ENCODE peak calls at places on chromosomes 13 and 19, in five cellular contexts. W, O, Z, J and S are unnamed samples.

GRCh38 chr13:65638572-65639168 is 1591.5 kb downstream of the PCDH9 start:
- DNase-seq in W (no peak), O (peak), Z (no peak), J (no peak), S (peak)

GRCh38 chr19:35742121-35742724 is at the start of gene IGFLR1:
- DNase-seq in W (peak), O (peak), Z (peak), J (no peak), S (no peak)

GRCh38 chr13:63636231-63636993 is 2220.8 kb upstream of the PCDH20 start:
- DNase-seq in W (no peak), O (no peak), Z (no peak), J (no peak), S (no peak)

GRCh38 chr19:53328967-53329366 is 4.6 kb upstream of the ZNF845 start:
- DNase-seq in W (no peak), O (no peak), Z (peak), J (peak), S (no peak)

GRCh38 chr19:38451629-38452028 is 18.1 kb downstream of the RYR1 start:
- DNase-seq in W (no peak), O (no peak), Z (no peak), J (no peak), S (no peak)

GRCh38 chr19:18291590-18292459 is 10.4 kb upstream of the JUND start:
- DNase-seq in W (peak), O (peak), Z (peak), J (peak), S (peak)

GRCh38 chr19:2549701-2550191 is 73.8 kb downstream of the GADD45B start:
- DNase-seq in W (peak), O (peak), Z (peak), J (peak), S (no peak)

GRCh38 chr13:101942038-101942437 is 459.8 kb downstream of the FGF14 start:
- DNase-seq in W (peak), O (peak), Z (no peak), J (no peak), S (peak)

GRCh38 chr19:33831835-33832234 is 35.2 kb downstream of the KCTD15 start:
- DNase-seq in W (no peak), O (no peak), Z (no peak), J (no peak), S (no peak)

GRCh38 chr13:54206601-54207000 is 1178.0 kb downstream of the OLFM4 start:
- DNase-seq in W (no peak), O (no peak), Z (no peak), J (no peak), S (no peak)
- TF ChIP-seq POLR2A in W (no peak), O (no peak), Z (no peak), J (no peak), S (no peak)

GRCh38 chr19:788821-789472 is 8.3 kb upstream of the PTBP1 start:
- DNase-seq in W (no peak), O (no peak), Z (no peak), J (no peak), S (peak)
- TF ChIP-seq POLR2A in W (no peak), O (no peak), Z (no peak), J (no peak), S (no peak)

DNA sequence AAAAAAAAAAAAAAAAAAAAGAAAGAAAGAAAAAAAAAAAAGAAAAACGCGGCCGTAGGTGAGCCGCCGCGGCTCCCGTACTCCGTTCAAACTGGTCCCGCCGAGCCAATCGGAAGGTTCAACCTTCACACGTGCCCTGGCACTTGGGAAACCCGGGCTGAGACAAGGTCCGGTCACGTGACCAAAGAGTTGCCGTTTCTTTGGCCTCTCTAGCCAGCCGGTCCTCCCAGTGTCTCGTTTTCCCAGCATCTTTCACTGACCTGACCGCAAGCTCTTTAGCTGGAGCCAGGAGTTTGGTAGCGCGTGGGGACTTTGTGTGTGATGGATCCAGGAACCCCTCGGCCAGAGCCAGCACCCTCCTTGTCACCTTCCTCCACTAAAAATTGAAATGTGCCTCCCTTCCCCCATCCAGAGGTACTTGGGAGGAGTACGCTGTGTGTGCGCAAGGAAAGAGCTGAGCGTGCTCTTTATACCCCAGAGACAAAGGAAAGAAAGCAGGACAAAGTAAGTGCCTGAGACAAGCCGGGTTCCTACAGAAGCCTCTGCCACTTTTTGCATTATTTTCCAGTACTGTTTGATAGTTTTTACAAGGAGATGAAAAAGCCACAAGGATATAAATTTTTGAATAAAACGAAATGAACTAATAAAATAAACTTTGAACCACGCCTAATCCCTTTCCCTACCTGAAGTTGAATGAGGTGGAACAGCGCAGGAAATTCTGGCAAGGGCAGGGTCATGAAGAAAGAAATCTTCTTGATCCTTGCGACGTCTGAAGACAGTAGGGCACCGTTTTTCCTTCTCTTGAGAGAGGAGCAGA is 958 bp downstream of the TNPO2 start:
- DNase-seq in W (peak), O (peak), Z (peak), J (peak), S (peak)
- TF ChIP-seq POLR2A in W (no peak), O (peak), Z (no peak), J (peak), S (peak)

GRCh38 chr13:28467886-28468519 is 26.9 kb downstream of the FLT1 start:
- DNase-seq in W (no peak), O (peak), Z (no peak), J (no peak), S (no peak)

GRCh38 chr13:28464861-28465260 is 30.1 kb downstream of the FLT1 start:
- DNase-seq in W (no peak), O (no peak), Z (no peak), J (no peak), S (no peak)

GRCh38 chr13:28467034-28467433 is 27.9 kb downstream of the FLT1 start:
- DNase-seq in W (no peak), O (peak), Z (no peak), J (no peak), S (no peak)

GRCh38 chr13:28468520-28468915 is 26.4 kb downstream of the FLT1 start:
- DNase-seq in W (no peak), O (no peak), Z (no peak), J (no peak), S (no peak)

GRCh38 chr13:28466151-28466550 is 28.8 kb downstream of the FLT1 start:
- DNase-seq in W (no peak), O (no peak), Z (no peak), J (no peak), S (no peak)
- TF ChIP-seq POLR2A in W (no peak), O (no peak), Z (no peak), J (no peak), S (no peak)

DNA sequence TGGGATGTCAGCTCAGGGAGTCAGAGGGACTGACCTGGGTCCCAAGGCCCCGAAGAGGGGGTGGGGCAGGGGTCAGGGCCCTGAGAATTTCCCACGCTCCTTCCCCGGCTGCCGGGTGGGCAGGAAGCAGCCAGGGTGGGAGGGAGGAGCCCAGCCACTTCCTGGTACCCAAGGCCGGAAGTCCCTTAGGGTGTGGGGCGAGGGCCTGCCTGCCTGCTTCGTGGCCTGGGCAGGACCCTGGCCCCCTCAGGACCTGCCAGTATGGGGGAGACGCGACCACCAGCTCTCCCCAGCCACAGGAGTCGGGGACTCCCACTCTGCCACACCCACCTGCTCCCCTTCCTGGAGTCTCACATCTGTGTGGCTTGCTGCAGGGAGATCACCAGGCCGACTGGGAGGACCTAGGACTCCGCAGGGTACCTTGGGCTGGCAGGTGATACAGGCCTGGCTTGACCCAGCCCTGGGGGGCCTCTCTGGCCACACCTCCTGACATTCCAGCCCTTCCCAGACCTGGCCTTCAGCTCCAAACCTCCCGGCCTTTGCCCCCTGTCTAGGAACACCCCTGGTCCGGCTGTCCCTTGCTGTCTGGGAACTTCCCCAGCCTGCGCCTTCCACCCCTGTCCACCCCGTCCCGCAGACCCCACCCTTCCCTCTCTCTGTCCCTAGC is 9.8 kb upstream of the CIRBP start:
- DNase-seq in W (no peak), O (peak), Z (peak), J (peak), S (peak)
- TF ChIP-seq POLR2A in W (no peak), O (no peak), Z (peak), J (peak), S (peak)

GRCh38 chr19:45041125-45041524 is 2.3 kb downstream of the CLASRP start:
- DNase-seq in W (no peak), O (no peak), Z (no peak), J (no peak), S (no peak)
- TF ChIP-seq POLR2A in W (no peak), O (no peak), Z (no peak), J (no peak), S (no peak)